ENCODE peak calls at places on chromosomes 7 and 10, in four cellular contexts. T is cardiac muscle cell, I is Peyer's patch, G is GM06990. A is an unnamed sample.

GRCh38 chr7:91913612-91914011 is 27.1 kb upstream of the AKAP9 start:
- DNase-seq in T (no peak), I (no peak), G (no peak), A (no peak)

GRCh38 chr10:132511692-132512442 is 25.7 kb upstream of the INPP5A start:
- DNase-seq in T (no peak), G (no peak), I (no peak), A (no peak)

GRCh38 chr7:28855538-28856217 is 102.5 kb downstream of the TRIL start:
- DNase-seq in G (no peak), T (no peak), I (no peak), A (peak)

GRCh38 chr10:79401015-79401921 is 44.2 kb downstream of the ZCCHC24 start:
- DNase-seq in T (no peak), G (no peak), I (no peak), A (no peak)

GRCh38 chr7:82109288-82109687 is 334.3 kb downstream of the CACNA2D1 start:
- DNase-seq in I (no peak), T (no peak), G (no peak), A (no peak)

GRCh38 chr10:18312385-18313145 is 172.3 kb downstream of the CACNB2 start:
- DNase-seq in I (no peak), G (no peak), T (peak), A (peak)

GRCh38 chr7:32936686-32937085 is 20.6 kb upstream of the FKBP9 start:
- DNase-seq in G (no peak), I (no peak), T (no peak), A (no peak)

GRCh38 chr10:46536171-46536570 is 20.3 kb downstream of the GPRIN2 start:
- DNase-seq in T (no peak), G (no peak), I (peak), A (no peak)

GRCh38 chr10:93559490-93559889 is 7.0 kb upstream of the FFAR4 start:
- DNase-seq in G (no peak), T (no peak), I (no peak), A (no peak)

GRCh38 chr7:117247809-117248208 is 75.0 kb downstream of the WNT2 start:
- DNase-seq in G (no peak), T (no peak), I (no peak), A (peak)

GRCh38 chr10:79399242-79399831 is 46.1 kb downstream of the ZCCHC24 start:
- DNase-seq in I (peak), T (peak), G (no peak), A (peak)

GRCh38 chr7:101066858-101067227 is 18.4 kb upstream of the TRIM56 start:
- DNase-seq in G (no peak), T (no peak), I (no peak), A (no peak)

GRCh38 chr10:70571636-70572439 is 30.7 kb downstream of the PRF1 start:
- DNase-seq in I (no peak), T (no peak), G (no peak), A (no peak)

GRCh38 chr7:31957090-31957720 is 113.0 kb downstream of the PDE1C start:
- DNase-seq in G (no peak), I (no peak), T (no peak), A (no peak)

GRCh38 chr7:140526901-140527664 is 47.8 kb upstream of the MKRN1 start:
- DNase-seq in T (no peak), I (no peak), G (no peak), A (no peak)

GRCh38 chr7:133645870-133646492 is 393.1 kb downstream of the EXOC4 start:
- DNase-seq in T (no peak), G (no peak), I (no peak), A (no peak)

GRCh38 chr7:129940329-129940728 is 12.4 kb downstream of the UBE2H start:
- DNase-seq in T (no peak), G (no peak), I (no peak), A (no peak)

GRCh38 chr10:63713191-63714144 is 192.3 kb downstream of the REEP3 start:
- DNase-seq in T (peak), I (peak), G (no peak), A (no peak)

GRCh38 chr10:8055420-8056349 is 1.2 kb downstream of the GATA3 start:
- DNase-seq in G (peak), I (no peak), T (no peak), A (no peak)

GRCh38 chr7:77989981-77990566 is 191.5 kb downstream of the PHTF2 start:
- DNase-seq in T (no peak), I (peak), G (no peak), A (no peak)

GRCh38 chr10:108393111-108393510 is 1228.6 kb upstream of the SORCS1 start:
- DNase-seq in I (no peak), G (no peak), T (no peak), A (no peak)

GRCh38 chr10:4190876-4191275 is 405.9 kb upstream of the KLF6 start:
- DNase-seq in I (no peak), G (no peak), T (no peak), A (no peak)

GRCh38 chr10:125002423-125003145 is 60.7 kb downstream of the ZRANB1 start:
- DNase-seq in G (no peak), T (no peak), I (no peak), A (no peak)

GRCh38 chr10:103854687-103855423 is 521 bp downstream of the SH3PXD2A start:
- DNase-seq in T (peak), I (peak), G (no peak), A (no peak)

GRCh38 chr10:90579602-90580242 is 278.1 kb downstream of the HTR7 start:
- DNase-seq in T (no peak), I (no peak), G (no peak), A (no peak)

GRCh38 chr7:93558705-93559614 is 15.6 kb downstream of the CALCR start:
- DNase-seq in G (no peak), I (no peak), T (no peak), A (no peak)

GRCh38 chr10:112658900-112659328 is 211.9 kb downstream of the VTI1A start:
- DNase-seq in G (no peak), I (no peak), T (no peak), A (peak)

GRCh38 chr7:91126762-91127161 is 137.5 kb upstream of the FZD1 start:
- DNase-seq in T (no peak), I (no peak), G (no peak), A (no peak)

GRCh38 chr10:131513445-131513844 is 201.9 kb upstream of the TCERG1L start:
- DNase-seq in G (no peak), I (no peak), T (no peak), A (no peak)

GRCh38 chr10:24174014-24174413 is 34.9 kb upstream of the KIAA1217 start:
- DNase-seq in I (no peak), T (no peak), G (no peak), A (no peak)

GRCh38 chr10:97590082-97590747 is 694 bp downstream of the C10orf62 start:
- DNase-seq in T (no peak), I (no peak), G (no peak), A (no peak)

GRCh38 chr10:133124357-133125211 is 35.4 kb upstream of the KNDC1 start:
- DNase-seq in T (peak), G (peak), I (no peak), A (no peak)

GRCh38 chr10:30935078-30935477 is 96.6 kb downstream of the ZNF438 start:
- DNase-seq in T (no peak), I (no peak), G (peak), A (no peak)

GRCh38 chr10:30940279-30940678 is 91.4 kb downstream of the ZNF438 start:
- DNase-seq in T (no peak), I (no peak), G (no peak), A (no peak)

GRCh38 chr10:30943451-30943850 is 88.2 kb downstream of the ZNF438 start:
- DNase-seq in T (no peak), G (no peak), I (no peak), A (no peak)

DNA sequence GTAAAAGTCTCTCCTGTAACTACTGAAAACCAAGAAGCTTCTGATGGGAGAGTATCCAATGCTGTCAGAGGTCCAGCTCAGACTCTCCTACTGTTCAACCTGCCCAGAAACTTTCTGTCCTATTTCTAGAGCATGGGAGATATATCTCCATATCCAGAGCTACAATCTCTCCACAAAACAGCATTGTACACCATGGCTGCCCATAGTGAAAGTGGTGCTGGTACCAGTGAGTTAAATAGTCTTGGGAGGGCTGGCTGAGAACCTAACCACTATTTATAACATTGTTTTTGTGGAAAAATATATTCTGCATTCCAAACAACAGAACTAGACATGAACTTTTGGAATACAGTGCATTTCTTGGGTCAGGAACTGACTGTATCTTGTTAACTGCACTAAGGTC is 92.0 kb downstream of the ZNF438 start:
- DNase-seq in I (no peak), T (no peak), G (no peak), A (no peak)
- TF ChIP-seq CTCF in I (no peak), T (no peak), G (no peak), A (no peak)

DNA sequence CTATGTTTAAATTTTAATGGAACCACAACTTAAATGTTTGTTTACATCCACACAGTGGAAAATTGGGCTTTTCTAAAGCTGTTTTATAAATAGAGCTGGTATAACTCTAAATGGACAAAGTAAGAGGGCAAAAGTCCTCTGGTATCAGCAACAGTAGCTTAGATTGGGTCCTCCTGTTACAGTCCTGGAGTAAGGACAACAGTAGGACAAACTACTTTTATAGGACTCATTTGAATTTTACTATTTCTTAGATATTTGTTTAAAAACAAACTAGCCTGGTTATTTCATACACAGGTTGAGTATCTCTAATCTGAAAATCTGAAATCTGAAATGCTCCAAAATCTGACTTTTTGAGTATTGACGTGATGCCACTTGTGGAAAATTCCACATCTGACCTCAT is 8.4 kb downstream of the VCL start:
- DNase-seq in T (no peak), G (no peak), I (no peak), A (no peak)
- TF ChIP-seq CTCF in T (no peak), G (no peak), I (no peak), A (no peak)

DNA sequence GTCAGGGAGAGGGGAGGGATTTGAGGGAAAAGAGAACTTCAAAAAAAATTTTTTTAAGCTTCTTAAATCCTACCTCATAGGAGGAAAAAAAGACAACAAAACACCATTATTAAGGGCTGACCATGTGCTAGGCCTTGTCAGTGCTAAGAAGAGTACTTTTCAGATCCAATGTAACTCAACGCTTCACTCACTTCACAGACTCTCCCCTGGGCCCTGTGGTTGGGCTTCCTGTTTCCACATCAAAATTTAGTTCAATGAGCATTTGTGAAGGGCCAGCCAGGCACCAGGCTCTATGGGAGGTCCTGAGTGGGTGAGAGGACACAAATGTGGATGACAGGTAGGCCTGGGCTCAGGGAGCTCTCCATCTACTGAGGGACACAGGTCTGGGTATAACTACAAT is 249.8 kb downstream of the PTEN start:
- DNase-seq in G (peak), T (no peak), I (no peak), A (no peak)
- TF ChIP-seq CTCF in G (no peak), T (no peak), I (no peak), A (no peak)

DNA sequence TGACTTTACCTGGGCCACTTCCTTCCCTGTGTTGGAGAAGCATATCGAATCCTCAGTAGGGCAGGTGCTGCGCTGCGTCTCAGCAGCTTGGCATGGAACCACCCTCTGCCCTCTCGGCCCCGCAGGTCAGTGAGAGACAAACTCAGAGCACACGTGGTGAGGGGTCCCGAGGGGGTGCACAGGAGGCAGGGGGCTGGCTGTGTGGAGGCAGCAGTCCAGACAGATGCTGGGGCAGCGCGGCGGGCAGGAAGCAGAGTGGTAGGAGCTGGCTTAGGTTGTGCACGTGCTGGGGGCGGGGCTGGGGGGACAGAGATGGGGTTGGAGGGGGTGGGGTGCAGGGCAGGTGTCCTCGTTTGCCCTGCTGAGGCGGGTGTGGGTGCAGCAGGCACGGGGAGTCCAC is 33.1 kb downstream of the NUB1 start:
- DNase-seq in G (no peak), T (no peak), I (no peak), A (no peak)
- TF ChIP-seq CTCF in G (no peak), T (no peak), I (no peak), A (no peak)

GRCh38 chr7:1545417-1546246 is 10.4 kb downstream of the TMEM184A start:
- DNase-seq in T (no peak), I (no peak), G (no peak), A (no peak)
- TF ChIP-seq CTCF in T (no peak), I (no peak), G (no peak), A (no peak)

DNA sequence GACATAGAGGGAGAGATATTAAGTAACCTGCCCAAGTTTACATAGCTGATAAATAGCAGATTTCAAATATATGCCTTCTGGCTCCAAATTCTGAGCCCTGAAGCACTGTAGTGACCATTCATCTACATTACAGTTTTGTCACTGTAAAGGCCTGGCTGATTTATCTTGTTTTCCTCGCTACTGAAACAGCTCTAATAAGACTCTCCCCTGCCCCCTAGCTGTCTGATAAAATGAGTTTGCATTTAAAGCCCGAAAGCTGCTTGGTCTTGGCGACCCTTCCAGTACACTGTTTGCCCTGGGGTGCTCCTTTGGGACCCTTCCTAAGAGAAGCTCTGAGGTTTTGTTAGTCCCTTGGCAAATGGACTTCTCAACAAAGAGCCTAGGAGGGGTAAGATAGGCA is 59.7 kb upstream of the RAB11FIP2 start:
- DNase-seq in T (peak), G (no peak), I (no peak), A (no peak)
- TF ChIP-seq CTCF in T (peak), G (peak), I (peak), A (peak)